ENCODE peak calls at places on chromosomes 5 and 9, in eight cellular contexts. I, O, N, S, Y, U, H and T are unnamed samples. For H3K9me3, the result is how much of the 10 kb centered on the place peaks cover.

GRCh38 chr5:43063731-43064171 is 23.6 kb upstream of the ANXA2R start:
- DNase-seq in I (no peak), O (no peak), N (no peak), S (no peak), Y (peak), U (peak), H (no peak), T (no peak)

GRCh38 chr5:172140120-172140519 is 47.9 kb downstream of the STK10 start:
- DNase-seq in I (no peak), O (no peak), N (no peak), S (no peak), Y (no peak), U (no peak), H (no peak), T (no peak)

GRCh38 chr5:82183828-82184227 is 94.3 kb downstream of the RPS23 start:
- DNase-seq in I (no peak), O (no peak), N (peak), S (no peak), Y (no peak), U (peak), H (no peak), T (no peak)

GRCh38 chr5:140346348-140347221 is at the start of gene HBEGF:
- DNase-seq in I (peak), O (peak), N (peak), S (peak), Y (peak), U (peak), H (peak), T (no peak)

GRCh38 chr5:9370256-9370655 is 175.6 kb downstream of the SEMA5A start:
- DNase-seq in I (no peak), O (no peak), N (peak), S (no peak), Y (no peak), U (no peak), H (no peak), T (no peak)

GRCh38 chr9:35280394-35280793 is 118.6 kb downstream of the UNC13B start:
- DNase-seq in I (no peak), O (no peak), N (no peak), S (no peak), Y (no peak), U (no peak), H (no peak), T (no peak)

GRCh38 chr5:125083932-125084331 is 337.5 kb upstream of the ZNF608 start:
- DNase-seq in I (no peak), O (no peak), N (peak), S (no peak), Y (no peak), U (peak), H (no peak), T (peak)

GRCh38 chr9:118058227-118058626 is 354.0 kb downstream of the TLR4 start:
- DNase-seq in I (no peak), O (no peak), N (no peak), S (no peak), Y (no peak), U (no peak), H (no peak), T (no peak)

GRCh38 chr9:70587143-70587710 is 172.8 kb upstream of the KLF9 start:
- DNase-seq in I (no peak), O (no peak), N (peak), S (no peak), Y (no peak), U (peak), H (no peak), T (no peak)

GRCh38 chr5:71744009-71744792 is 25.1 kb downstream of the CARTPT start:
- DNase-seq in I (no peak), O (no peak), N (no peak), S (no peak), Y (no peak), U (no peak), H (no peak), T (no peak)

GRCh38 chr5:71743135-71743534 is 24.1 kb downstream of the CARTPT start:
- DNase-seq in I (no peak), O (no peak), N (no peak), S (no peak), Y (no peak), U (no peak), H (no peak), T (no peak)

GRCh38 chr5:71751422-71751821 is 32.3 kb downstream of the CARTPT start:
- DNase-seq in I (no peak), O (no peak), N (no peak), S (no peak), Y (no peak), U (no peak), H (no peak), T (no peak)

GRCh38 chr5:71748360-71748759 is 29.3 kb downstream of the CARTPT start:
- DNase-seq in I (no peak), O (peak), N (no peak), S (peak), Y (peak), U (no peak), H (peak), T (no peak)

DNA sequence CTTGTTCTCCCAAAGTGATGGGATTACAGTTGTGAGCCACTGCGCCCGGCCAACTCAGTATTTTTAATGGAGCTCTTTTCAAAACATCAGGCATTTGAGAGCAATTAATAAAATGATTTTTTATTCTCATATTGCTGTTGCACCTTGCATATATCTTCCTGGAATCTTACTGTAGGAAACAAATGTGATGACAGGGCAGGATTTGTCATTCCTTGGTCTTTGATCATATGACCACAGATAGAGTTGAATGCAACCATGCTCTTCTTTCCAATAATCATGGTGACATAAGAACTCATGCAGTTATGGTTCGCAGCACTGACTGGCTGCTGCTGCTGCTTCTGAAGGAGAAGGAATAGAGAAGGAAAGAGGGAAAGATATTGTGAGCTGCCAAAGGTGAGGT is 28.1 kb downstream of the CARTPT start:
- DNase-seq in I (no peak), O (no peak), N (no peak), S (no peak), Y (no peak), U (no peak), H (no peak), T (no peak)
- H3K27ac ChIP-seq in I (no peak), O (no peak), N (no peak), S (no peak), Y (no peak), U (no peak), H (no peak), T (no peak)

GRCh38 chr9:81430727-81431126 is 258.6 kb downstream of the TLE1 start:
- DNase-seq in I (no peak), O (no peak), N (peak), S (no peak), Y (no peak), U (no peak), H (no peak), T (no peak)
- H3K9me3 ChIP-seq in I (under half), O (under half), N (under half), S (under half), Y (under half), U (under half), H (under half), T (under half)

GRCh38 chr9:130447193-130447816 is 2.5 kb downstream of the ASS1 start:
- DNase-seq in I (no peak), O (no peak), N (no peak), S (no peak), Y (no peak), U (no peak), H (no peak), T (no peak)

GRCh38 chr9:130448035-130448624 is 3.4 kb downstream of the ASS1 start:
- DNase-seq in I (no peak), O (no peak), N (no peak), S (no peak), Y (no peak), U (peak), H (no peak), T (peak)

GRCh38 chr9:130445268-130445983 is 665 bp downstream of the ASS1 start:
- DNase-seq in I (peak), O (no peak), N (no peak), S (peak), Y (peak), U (peak), H (no peak), T (no peak)

GRCh38 chr9:130444565-130445221 is at the start of gene ASS1:
- DNase-seq in I (peak), O (no peak), N (no peak), S (peak), Y (peak), U (peak), H (peak), T (no peak)

GRCh38 chr9:130446111-130446861 is 1.5 kb downstream of the ASS1 start:
- DNase-seq in I (peak), O (peak), N (peak), S (peak), Y (peak), U (peak), H (peak), T (peak)
- H3K27ac ChIP-seq in I (no peak), O (peak), N (peak), S (peak), Y (peak), U (peak), H (peak), T (peak)

DNA sequence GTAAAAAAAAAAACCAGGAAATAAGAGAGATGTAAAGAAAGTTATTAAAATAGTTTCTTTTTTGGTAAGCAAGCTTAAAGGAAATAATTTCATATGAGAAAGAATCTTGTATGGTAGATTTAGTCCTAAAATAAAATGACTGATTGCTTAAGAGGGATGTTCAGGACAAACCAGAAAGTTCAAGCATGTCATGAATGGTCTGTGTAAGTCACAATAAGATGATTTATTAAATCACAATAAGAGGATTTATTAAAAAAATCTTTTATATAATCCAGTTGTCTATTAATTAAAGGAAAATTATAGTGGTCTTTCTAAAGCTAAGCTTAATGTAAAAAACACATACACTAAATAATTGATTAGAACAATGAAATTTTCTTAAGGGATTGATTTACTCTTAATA is 91.8 kb upstream of the OR13F1 start:
- DNase-seq in I (peak), O (no peak), N (peak), S (no peak), Y (no peak), U (no peak), H (no peak), T (no peak)
- H3K9me3 ChIP-seq in I (under half), O (under half), N (under half), S (under half), Y (under half), U (under half), H (under half), T (under half)

DNA sequence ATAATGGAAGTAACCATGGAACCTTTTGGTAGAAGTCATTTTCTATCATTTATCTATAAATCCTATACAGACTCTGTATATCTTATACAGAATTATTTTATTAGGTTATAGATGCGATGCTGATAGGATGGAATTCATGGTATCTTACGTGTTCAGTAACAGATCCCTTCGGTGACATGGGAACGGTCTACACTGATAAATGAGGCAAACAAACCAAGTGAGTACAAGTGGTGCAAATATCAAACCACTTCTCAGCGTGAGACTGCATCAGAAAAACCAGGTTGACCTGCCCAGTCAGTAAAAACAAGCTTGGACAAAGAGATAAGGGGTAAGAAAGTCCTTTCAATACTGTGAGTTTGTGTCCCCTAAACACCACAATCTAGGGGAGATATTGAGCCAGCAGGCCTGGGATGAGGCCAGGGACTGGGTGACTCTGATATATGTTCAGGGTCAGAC is 215.5 kb downstream of the GAPVD1 start:
- DNase-seq in I (no peak), O (no peak), N (no peak), S (no peak), Y (no peak), U (no peak), H (no peak), T (no peak)
- H3K27ac ChIP-seq in I (no peak), O (no peak), N (no peak), S (no peak), Y (no peak), U (peak), H (no peak), T (no peak)